ENCODE peak calls at places on chromosome 9, in six cellular contexts. P, D, H, U, B and L are unnamed samples.

GRCh38 chr9:129221233-129221632 is 43.2 kb upstream of the IER5L start:
- DNase-seq in P (no peak), D (no peak), H (no peak), U (no peak), B (no peak), L (no peak)

GRCh38 chr9:27471789-27472585 is 52.1 kb upstream of the IFNK start:
- DNase-seq in P (no peak), D (no peak), H (no peak), U (peak; percentile 36), B (no peak), L (no peak)

GRCh38 chr9:105157178-105157583 is 87.3 kb upstream of the SLC44A1 start:
- DNase-seq in P (peak; percentile 80), D (peak; percentile 83), H (peak; percentile 30), U (peak; percentile 53), B (peak; percentile 95), L (peak; percentile 61)

GRCh38 chr9:3224931-3225330 is 300.9 kb downstream of the RFX3 start:
- DNase-seq in P (no peak), D (no peak), H (no peak), U (no peak), B (no peak), L (no peak)

GRCh38 chr9:109251080-109251775 is 69.6 kb downstream of the EPB41L4B start:
- DNase-seq in P (peak; percentile 72), D (no peak), H (no peak), U (peak; percentile 45), B (no peak), L (peak; percentile 70)

GRCh38 chr9:131319486-131319885 is 30.0 kb downstream of the PLPP7 start:
- DNase-seq in P (no peak), D (peak; percentile 80), H (peak; percentile 52), U (no peak), B (peak; percentile 59), L (no peak)

GRCh38 chr9:133144887-133145466 is 18.7 kb downstream of the GBGT1 start:
- DNase-seq in P (no peak), D (no peak), H (no peak), U (no peak), B (no peak), L (peak; percentile 20)

GRCh38 chr9:104927912-104928740 is at the start of gene ABCA1:
- DNase-seq in P (peak; percentile 79), D (peak; percentile 98), H (peak; percentile 91), U (peak; percentile 92), B (peak; percentile 99), L (peak; percentile 95)

GRCh38 chr9:95097279-95097678 is 220.2 kb downstream of the FANCC start:
- DNase-seq in P (no peak), D (no peak), H (no peak), U (no peak), B (no peak), L (no peak)

GRCh38 chr9:81459591-81459990 is 229.8 kb downstream of the TLE1 start:
- DNase-seq in P (no peak), D (no peak), H (no peak), U (no peak), B (no peak), L (no peak)

GRCh38 chr9:96867282-96867814 is 13.0 kb upstream of the ZNF782 start:
- DNase-seq in P (no peak), D (no peak), H (no peak), U (no peak), B (no peak), L (no peak)

GRCh38 chr9:128895556-128895955 is 13.6 kb downstream of the LRRC8A start:
- DNase-seq in P (no peak), D (no peak), H (no peak), U (no peak), B (no peak), L (no peak)

GRCh38 chr9:84500218-84500617 is 159.7 kb upstream of the SLC28A3 start:
- DNase-seq in P (no peak), D (no peak), H (no peak), U (no peak), B (no peak), L (no peak)

GRCh38 chr9:33007755-33008154 is 6.3 kb upstream of the APTX start:
- DNase-seq in P (no peak), D (no peak), H (no peak), U (no peak), B (no peak), L (no peak)

GRCh38 chr9:8255852-8256251 is 456.3 kb upstream of the DMAC1 start:
- DNase-seq in P (no peak), D (no peak), H (no peak), U (no peak), B (no peak), L (no peak)

GRCh38 chr9:116100711-116101111 is 52.9 kb upstream of the PAPPA start:
- DNase-seq in P (no peak), D (no peak), H (no peak), U (no peak), B (no peak), L (no peak)

GRCh38 chr9:77708416-77708815 is 60.3 kb upstream of the GNA14 start:
- DNase-seq in P (no peak), D (no peak), H (no peak), U (no peak), B (no peak), L (no peak)

GRCh38 chr9:69580582-69580945 is 91.6 kb downstream of the APBA1 start:
- DNase-seq in P (no peak), D (no peak), H (no peak), U (no peak), B (no peak), L (no peak)

GRCh38 chr9:127448112-127448805 is 2.9 kb downstream of the RPL12 start:
- DNase-seq in P (no peak), D (no peak), H (no peak), U (no peak), B (no peak), L (no peak)

GRCh38 chr9:96186601-96187011 is 115.4 kb downstream of the HSD17B3 start:
- DNase-seq in P (no peak), D (peak; percentile 77), H (no peak), U (no peak), B (peak; percentile 63), L (peak; percentile 75)

GRCh38 chr9:99180199-99180598 is 41.5 kb downstream of the ALG2 start:
- DNase-seq in P (no peak), D (no peak), H (no peak), U (no peak), B (no peak), L (no peak)

GRCh38 chr9:76576344-76576743 is 117.4 kb downstream of the GCNT1 start:
- DNase-seq in P (no peak), D (no peak), H (no peak), U (no peak), B (peak; percentile 68), L (peak; percentile 40)

GRCh38 chr9:106286249-106286648 is 576.7 kb upstream of the ZNF462 start:
- DNase-seq in P (peak; percentile 0), D (no peak), H (no peak), U (no peak), B (no peak), L (no peak)

GRCh38 chr9:103789686-103790085 is 304.4 kb upstream of the SMC2 start:
- DNase-seq in P (no peak), D (no peak), H (no peak), U (no peak), B (no peak), L (no peak)

GRCh38 chr9:137721899-137722298 is 103.1 kb downstream of the EHMT1 start:
- DNase-seq in P (no peak), D (no peak), H (no peak), U (no peak), B (no peak), L (no peak)

GRCh38 chr9:69671291-69671903 is 774 bp downstream of the APBA1 start:
- DNase-seq in P (no peak), D (no peak), H (no peak), U (peak; percentile 33), B (no peak), L (peak; percentile 20)

GRCh38 chr9:129945314-129945713 is 97.7 kb downstream of the FNBP1 start:
- DNase-seq in P (no peak), D (no peak), H (no peak), U (no peak), B (no peak), L (no peak)

GRCh38 chr9:6565312-6565711 is 80.2 kb downstream of the GLDC start:
- DNase-seq in P (no peak), D (no peak), H (no peak), U (no peak), B (no peak), L (no peak)

GRCh38 chr9:90827181-90827866 is 25.7 kb downstream of the SYK start:
- DNase-seq in P (no peak), D (no peak), H (no peak), U (no peak), B (no peak), L (peak; percentile 39)
- TF ChIP-seq EP300 in P (no peak), D (no peak), H (no peak), U (no peak), B (no peak), L (no peak)

DNA sequence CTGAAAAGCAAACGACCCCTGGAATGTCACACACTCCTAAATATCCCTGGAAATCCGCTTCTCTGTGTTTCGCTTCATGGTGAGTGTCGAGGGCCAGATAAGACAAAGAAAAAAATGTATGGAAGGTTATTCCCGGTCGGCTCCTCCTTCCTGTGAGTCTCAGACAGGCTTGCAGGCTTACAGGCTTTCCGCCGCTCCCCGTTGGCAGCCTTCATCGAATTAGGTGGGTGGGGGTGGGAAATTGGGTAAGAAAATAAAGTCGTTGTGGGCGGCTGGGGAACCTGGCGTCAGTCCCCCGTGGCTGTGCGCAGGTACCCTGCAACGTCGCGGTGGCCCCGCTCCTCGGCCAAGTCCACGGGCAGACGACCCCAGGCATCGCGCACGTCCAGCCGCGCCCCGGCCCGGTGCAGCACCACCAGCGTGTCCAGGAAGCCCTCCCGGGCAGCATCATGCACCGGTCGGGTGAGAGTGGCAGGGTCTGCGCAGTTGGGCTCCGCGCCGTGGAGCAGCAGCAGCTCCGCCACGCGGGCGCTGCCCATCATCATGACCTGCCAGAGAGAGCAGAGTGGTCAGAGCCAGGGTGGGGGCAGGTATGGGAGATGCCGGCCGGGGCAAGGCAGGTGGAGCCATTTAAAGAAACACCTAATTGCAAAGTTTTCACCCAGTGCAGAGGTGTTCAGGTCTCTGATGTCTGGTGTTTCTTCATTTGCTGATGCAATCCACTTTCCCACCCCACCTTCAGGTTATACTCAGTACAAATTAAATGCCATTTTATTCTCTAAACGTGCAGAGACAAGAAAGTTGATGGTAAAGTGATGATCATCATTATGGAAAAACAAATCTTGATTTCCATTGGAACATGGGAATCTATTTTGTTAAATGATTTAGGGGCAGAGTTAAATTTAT is 3.2 kb downstream of the CDKN2B start:
- DNase-seq in P (no peak), D (no peak), H (no peak), U (no peak), B (no peak), L (no peak)
- H3K4me3 ChIP-seq in P (no peak overlapping the region), D (peak overlapping the region; percentile 30), H (peak overlapping the region; percentile 7), U (no peak overlapping the region), B (no peak overlapping the region), L (peak overlapping the region; percentile 76)

DNA sequence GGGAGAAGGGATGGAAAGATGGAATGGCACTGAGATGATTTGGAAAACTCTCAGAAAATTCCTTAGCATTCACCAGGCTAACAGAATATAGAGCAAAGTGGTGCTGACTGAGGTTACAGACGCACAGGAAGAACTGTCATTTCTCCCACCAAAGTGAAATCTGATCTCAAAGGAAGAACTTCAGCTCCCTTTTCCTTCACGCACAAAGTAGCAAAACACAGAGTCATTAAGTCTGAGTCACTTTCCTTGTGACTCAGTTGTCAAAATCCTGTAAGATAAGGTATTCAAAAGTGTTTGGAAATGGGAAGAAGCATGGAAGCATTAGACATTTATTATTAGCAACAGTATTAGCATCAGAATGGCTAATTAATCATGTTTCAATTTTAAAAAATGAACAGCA is 11.7 kb downstream of the MPDZ start:
- DNase-seq in P (peak; percentile 11), D (no peak), H (no peak), U (no peak), B (no peak), L (no peak)
- TF ChIP-seq EP300 in P (no peak), D (no peak), H (no peak), U (no peak), B (no peak), L (no peak)

GRCh38 chr9:125472926-125473701 is 211.5 kb downstream of the GAPVD1 start:
- DNase-seq in P (no peak), D (no peak), H (no peak), U (peak; percentile 63), B (peak; percentile 79), L (no peak)
- H3K4me3 ChIP-seq in P (no peak overlapping the region), D (no peak overlapping the region), H (no peak overlapping the region), U (no peak overlapping the region), B (no peak overlapping the region), L (no peak overlapping the region)